ENCODE peak calls at places on chromosome 22, in nine cellular contexts. One of them, this sample, is unnamed.

GRCh38 chr22:21034989-21035388 is 2.6 kb upstream of the SLC7A4 start:
- DNase-seq in upper lobe of right lung: no peak
- DNase-seq in fibroblast of lung: no peak
- DNase-seq in vagina: no peak
- DNase-seq in cardiac fibroblast: no peak
- DNase-seq in hepatocyte: no peak
- DNase-seq in lung: no peak
- DNase-seq in mucosa of descending colon: no peak
- DNase-seq in lower leg skin: no peak
- DNase-seq in this sample: no peak

GRCh38 chr22:24414523-24414922 is 12.9 kb upstream of the ADORA2A start:
- DNase-seq in cardiac fibroblast: no peak
- DNase-seq in vagina: no peak
- DNase-seq in mucosa of descending colon: no peak
- DNase-seq in lung: no peak
- DNase-seq in lower leg skin: no peak
- DNase-seq in fibroblast of lung: no peak
- DNase-seq in upper lobe of right lung: no peak
- DNase-seq in hepatocyte: no peak
- DNase-seq in this sample: no peak

GRCh38 chr22:35542972-35543516 is 2.4 kb downstream of the RASD2 start:
- DNase-seq in upper lobe of right lung: no peak
- DNase-seq in fibroblast of lung: no peak
- DNase-seq in vagina: no peak
- DNase-seq in lower leg skin: no peak
- DNase-seq in hepatocyte: no peak
- DNase-seq in lung: no peak
- DNase-seq in cardiac fibroblast: no peak
- DNase-seq in mucosa of descending colon: no peak
- DNase-seq in this sample: no peak

GRCh38 chr22:32836286-32836859 is 34.9 kb downstream of the TIMP3 start:
- DNase-seq in hepatocyte: peak; percentile 42
- DNase-seq in lung: no peak
- DNase-seq in fibroblast of lung: no peak
- DNase-seq in upper lobe of right lung: no peak
- DNase-seq in cardiac fibroblast: peak; percentile 39
- DNase-seq in lower leg skin: no peak
- DNase-seq in vagina: no peak
- DNase-seq in mucosa of descending colon: no peak
- DNase-seq in this sample: no peak

GRCh38 chr22:31333648-31334047 is 12.5 kb downstream of the PATZ1 start:
- DNase-seq in vagina: no peak
- DNase-seq in fibroblast of lung: no peak
- DNase-seq in cardiac fibroblast: no peak
- DNase-seq in mucosa of descending colon: no peak
- DNase-seq in lower leg skin: no peak
- DNase-seq in lung: no peak
- DNase-seq in upper lobe of right lung: no peak
- DNase-seq in hepatocyte: no peak
- DNase-seq in this sample: no peak

GRCh38 chr22:47013861-47014635 is 251.6 kb downstream of the TBC1D22A start:
- DNase-seq in vagina: no peak
- DNase-seq in lower leg skin: no peak
- DNase-seq in fibroblast of lung: no peak
- DNase-seq in cardiac fibroblast: no peak
- DNase-seq in lung: no peak
- DNase-seq in upper lobe of right lung: peak; percentile 50
- DNase-seq in mucosa of descending colon: no peak
- DNase-seq in hepatocyte: no peak
- DNase-seq in this sample: no peak

GRCh38 chr22:20664594-20664959 is 109.3 kb upstream of the SERPIND1 start:
- DNase-seq in vagina: no peak
- DNase-seq in lower leg skin: no peak
- DNase-seq in fibroblast of lung: no peak
- DNase-seq in mucosa of descending colon: no peak
- DNase-seq in upper lobe of right lung: no peak
- DNase-seq in hepatocyte: no peak
- DNase-seq in lung: no peak
- DNase-seq in cardiac fibroblast: no peak
- DNase-seq in this sample: no peak

GRCh38 chr22:34688825-34689224 is 377.1 kb upstream of the ISX start:
- DNase-seq in cardiac fibroblast: no peak
- DNase-seq in upper lobe of right lung: no peak
- DNase-seq in lung: no peak
- DNase-seq in hepatocyte: no peak
- DNase-seq in lower leg skin: no peak
- DNase-seq in mucosa of descending colon: no peak
- DNase-seq in vagina: no peak
- DNase-seq in fibroblast of lung: no peak
- DNase-seq in this sample: no peak

GRCh38 chr22:38086001-38086845 is 2.2 kb upstream of the SLC16A8 start:
- DNase-seq in vagina: no peak
- DNase-seq in cardiac fibroblast: no peak
- DNase-seq in lower leg skin: no peak
- DNase-seq in fibroblast of lung: no peak
- DNase-seq in mucosa of descending colon: peak; percentile 40
- DNase-seq in hepatocyte: no peak
- DNase-seq in upper lobe of right lung: no peak
- DNase-seq in lung: no peak
- DNase-seq in this sample: no peak

GRCh38 chr22:46477967-46478635 is 59.3 kb downstream of the CELSR1 start:
- DNase-seq in hepatocyte: peak; percentile 3
- DNase-seq in cardiac fibroblast: no peak
- DNase-seq in lower leg skin: no peak
- DNase-seq in fibroblast of lung: no peak
- DNase-seq in mucosa of descending colon: no peak
- DNase-seq in lung: no peak
- DNase-seq in upper lobe of right lung: no peak
- DNase-seq in vagina: no peak
- DNase-seq in this sample: no peak

GRCh38 chr22:47374273-47374771 is 611.9 kb downstream of the TBC1D22A start:
- DNase-seq in lung: no peak
- DNase-seq in hepatocyte: no peak
- DNase-seq in vagina: no peak
- DNase-seq in mucosa of descending colon: no peak
- DNase-seq in cardiac fibroblast: no peak
- DNase-seq in fibroblast of lung: no peak
- DNase-seq in lower leg skin: no peak
- DNase-seq in upper lobe of right lung: peak; percentile 60
- DNase-seq in this sample: no peak

GRCh38 chr22:29243874-29244446 is 23.8 kb downstream of the RHBDD3 start:
- DNase-seq in vagina: no peak
- DNase-seq in lung: no peak
- DNase-seq in lower leg skin: no peak
- DNase-seq in hepatocyte: no peak
- DNase-seq in cardiac fibroblast: no peak
- DNase-seq in fibroblast of lung: no peak
- DNase-seq in upper lobe of right lung: no peak
- DNase-seq in mucosa of descending colon: no peak
- DNase-seq in this sample: no peak

GRCh38 chr22:38506118-38506962 is at the start of gene DDX17:
- DNase-seq in lower leg skin: peak; percentile 97
- DNase-seq in cardiac fibroblast: peak; percentile 99
- DNase-seq in mucosa of descending colon: peak; percentile 96
- DNase-seq in hepatocyte: peak; percentile 97
- DNase-seq in vagina: no peak
- DNase-seq in upper lobe of right lung: peak; percentile 95
- DNase-seq in lung: peak; percentile 96
- DNase-seq in fibroblast of lung: peak; percentile 97
- DNase-seq in this sample: peak; percentile 94

GRCh38 chr22:37996515-37997246 is 12.3 kb upstream of the SOX10 start:
- DNase-seq in mucosa of descending colon: no peak
- DNase-seq in fibroblast of lung: no peak
- DNase-seq in vagina: no peak
- DNase-seq in upper lobe of right lung: no peak
- DNase-seq in cardiac fibroblast: no peak
- DNase-seq in hepatocyte: no peak
- DNase-seq in lower leg skin: no peak
- DNase-seq in lung: no peak
- DNase-seq in this sample: no peak

GRCh38 chr22:35866646-35867045 is 149.0 kb downstream of the APOL5 start:
- DNase-seq in mucosa of descending colon: no peak
- DNase-seq in lung: no peak
- DNase-seq in cardiac fibroblast: no peak
- DNase-seq in lower leg skin: no peak
- DNase-seq in vagina: no peak
- DNase-seq in fibroblast of lung: no peak
- DNase-seq in upper lobe of right lung: no peak
- DNase-seq in hepatocyte: no peak
- DNase-seq in this sample: no peak

GRCh38 chr22:44147821-44148574 is 32.7 kb upstream of the PARVG start:
- DNase-seq in vagina: no peak
- DNase-seq in lower leg skin: no peak
- DNase-seq in cardiac fibroblast: no peak
- DNase-seq in hepatocyte: peak; percentile 69
- DNase-seq in upper lobe of right lung: no peak
- DNase-seq in lung: no peak
- DNase-seq in fibroblast of lung: peak; percentile 70
- DNase-seq in mucosa of descending colon: no peak
- DNase-seq in this sample: no peak

GRCh38 chr22:38412435-38413084 is 42.4 kb downstream of the KCNJ4 start:
- DNase-seq in lower leg skin: no peak
- DNase-seq in fibroblast of lung: no peak
- DNase-seq in upper lobe of right lung: peak; percentile 68
- DNase-seq in mucosa of descending colon: no peak
- DNase-seq in lung: peak; percentile 25
- DNase-seq in hepatocyte: peak; percentile 5
- DNase-seq in vagina: no peak
- DNase-seq in cardiac fibroblast: no peak
- DNase-seq in this sample: no peak

GRCh38 chr22:17817079-17817478 is 42.8 kb upstream of the BID start:
- DNase-seq in lower leg skin: no peak
- DNase-seq in vagina: no peak
- DNase-seq in fibroblast of lung: no peak
- DNase-seq in cardiac fibroblast: no peak
- DNase-seq in upper lobe of right lung: no peak
- DNase-seq in lung: no peak
- DNase-seq in hepatocyte: no peak
- DNase-seq in mucosa of descending colon: no peak
- DNase-seq in this sample: no peak

GRCh38 chr22:20985720-20986119 is 3.6 kb downstream of the LZTR1 start:
- DNase-seq in hepatocyte: no peak
- DNase-seq in vagina: no peak
- DNase-seq in upper lobe of right lung: no peak
- DNase-seq in cardiac fibroblast: no peak
- DNase-seq in fibroblast of lung: no peak
- DNase-seq in lung: no peak
- DNase-seq in lower leg skin: no peak
- DNase-seq in mucosa of descending colon: no peak
- DNase-seq in this sample: no peak

GRCh38 chr22:36743591-36744412 is 32.1 kb downstream of the IFT27 start:
- DNase-seq in vagina: no peak
- DNase-seq in lung: no peak
- DNase-seq in hepatocyte: no peak
- DNase-seq in fibroblast of lung: no peak
- DNase-seq in upper lobe of right lung: peak; percentile 51
- DNase-seq in cardiac fibroblast: no peak
- DNase-seq in lower leg skin: no peak
- DNase-seq in mucosa of descending colon: no peak
- DNase-seq in this sample: no peak

GRCh38 chr22:42948205-42948804 is 66.6 kb downstream of the PACSIN2 start:
- DNase-seq in upper lobe of right lung: no peak
- DNase-seq in hepatocyte: no peak
- DNase-seq in vagina: no peak
- DNase-seq in lung: no peak
- DNase-seq in cardiac fibroblast: no peak
- DNase-seq in fibroblast of lung: no peak
- DNase-seq in lower leg skin: no peak
- DNase-seq in mucosa of descending colon: no peak
- DNase-seq in this sample: no peak
- H3K4me3 ChIP-seq in upper lobe of right lung: no peak overlapping the region
- H3K4me3 ChIP-seq in hepatocyte: no peak overlapping the region
- H3K4me3 ChIP-seq in vagina: no peak overlapping the region
- H3K4me3 ChIP-seq in lung: no peak overlapping the region
- H3K4me3 ChIP-seq in cardiac fibroblast: no peak overlapping the region
- H3K4me3 ChIP-seq in fibroblast of lung: no peak overlapping the region
- H3K4me3 ChIP-seq in lower leg skin: no peak overlapping the region
- H3K4me3 ChIP-seq in mucosa of descending colon: no peak overlapping the region
- H3K4me3 ChIP-seq in this sample: no peak overlapping the region

GRCh38 chr22:18935889-18936529 is at the start of gene PRODH:
- DNase-seq in lower leg skin: no peak
- DNase-seq in hepatocyte: no peak
- DNase-seq in mucosa of descending colon: no peak
- DNase-seq in upper lobe of right lung: no peak
- DNase-seq in cardiac fibroblast: no peak
- DNase-seq in vagina: no peak
- DNase-seq in fibroblast of lung: no peak
- DNase-seq in lung: no peak
- DNase-seq in this sample: no peak
- TF ChIP-seq CTCF in lower leg skin: no peak
- TF ChIP-seq CTCF in hepatocyte: no peak
- TF ChIP-seq CTCF in mucosa of descending colon: no peak
- TF ChIP-seq CTCF in upper lobe of right lung: no peak
- TF ChIP-seq CTCF in cardiac fibroblast: no peak
- TF ChIP-seq CTCF in vagina: no peak
- TF ChIP-seq CTCF in fibroblast of lung: no peak
- TF ChIP-seq CTCF in lung: no peak
- TF ChIP-seq CTCF in this sample: no peak

GRCh38 chr22:23071163-23072034 is 1.1 kb downstream of the GNAZ start:
- DNase-seq in lower leg skin: no peak
- DNase-seq in cardiac fibroblast: no peak
- DNase-seq in fibroblast of lung: no peak
- DNase-seq in lung: no peak
- DNase-seq in vagina: no peak
- DNase-seq in hepatocyte: no peak
- DNase-seq in mucosa of descending colon: peak; percentile 40
- DNase-seq in upper lobe of right lung: peak; percentile 58
- DNase-seq in this sample: no peak
- H3K4me3 ChIP-seq in lower leg skin: no peak overlapping the region
- H3K4me3 ChIP-seq in cardiac fibroblast: no peak overlapping the region
- H3K4me3 ChIP-seq in fibroblast of lung: peak overlapping the region; percentile 50
- H3K4me3 ChIP-seq in lung: no peak overlapping the region
- H3K4me3 ChIP-seq in vagina: peak overlapping the region; percentile 56
- H3K4me3 ChIP-seq in hepatocyte: no peak overlapping the region
- H3K4me3 ChIP-seq in mucosa of descending colon: no peak overlapping the region
- H3K4me3 ChIP-seq in upper lobe of right lung: peak overlapping the region; percentile 46
- H3K4me3 ChIP-seq in this sample: no peak overlapping the region

DNA sequence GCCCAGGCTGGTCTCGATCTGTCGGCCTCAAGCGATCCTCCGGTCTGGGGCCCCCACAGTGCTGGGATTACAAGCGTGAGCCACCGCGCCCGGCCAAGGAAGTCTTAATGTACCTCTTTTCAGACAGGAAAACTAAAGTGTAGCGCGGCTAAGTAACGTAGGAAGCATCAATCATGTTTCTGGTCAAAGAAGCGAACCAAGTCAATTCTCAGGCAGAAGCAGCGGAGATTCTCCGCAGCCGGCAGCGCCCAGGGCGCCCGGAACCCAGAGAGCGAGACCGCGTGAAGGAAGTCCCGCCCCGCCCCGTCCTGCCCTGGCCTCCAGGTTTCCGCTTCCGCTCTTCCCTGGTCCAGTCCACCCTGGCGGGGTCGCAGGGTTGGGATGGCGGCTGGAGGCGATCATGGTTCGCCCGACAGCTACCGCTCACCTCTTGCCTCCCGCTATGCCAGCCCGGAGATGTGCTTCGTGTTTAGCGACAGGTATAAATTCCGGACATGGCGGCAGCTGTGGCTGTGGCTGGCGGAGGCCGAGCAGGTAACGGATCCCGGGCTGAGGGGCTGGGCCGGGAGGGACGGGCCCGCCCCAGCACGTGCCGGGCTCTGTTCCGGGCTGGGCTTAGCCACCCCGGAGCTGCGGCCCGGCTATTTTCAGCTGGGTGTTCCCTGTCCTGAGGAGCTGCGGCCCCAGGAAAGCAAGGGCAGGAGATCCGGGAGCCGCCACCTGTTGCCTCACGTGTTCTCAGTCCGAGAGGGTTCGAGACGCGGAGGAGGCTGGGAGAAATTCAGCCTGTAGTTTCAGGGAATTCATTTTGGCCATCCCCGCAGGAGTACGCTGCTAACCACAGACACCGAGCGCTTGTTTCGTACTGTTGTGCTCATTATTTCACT is at the start of gene ADSL:
- DNase-seq in mucosa of descending colon: peak; percentile 93
- DNase-seq in cardiac fibroblast: peak; percentile 84
- DNase-seq in upper lobe of right lung: peak; percentile 95
- DNase-seq in fibroblast of lung: peak; percentile 85
- DNase-seq in lung: peak; percentile 89
- DNase-seq in lower leg skin: peak; percentile 82
- DNase-seq in vagina: no peak
- DNase-seq in hepatocyte: peak; percentile 94
- DNase-seq in this sample: peak; percentile 55
- TF ChIP-seq CTCF in mucosa of descending colon: no peak
- TF ChIP-seq CTCF in cardiac fibroblast: no peak
- TF ChIP-seq CTCF in upper lobe of right lung: no peak
- TF ChIP-seq CTCF in fibroblast of lung: no peak
- TF ChIP-seq CTCF in lung: no peak
- TF ChIP-seq CTCF in lower leg skin: no peak
- TF ChIP-seq CTCF in vagina: no peak
- TF ChIP-seq CTCF in hepatocyte: no peak
- TF ChIP-seq CTCF in this sample: no peak

This sample was measured in GM12864.